ENCODE peak calls at places on chromosomes 3 and 15, in eight cellular contexts. K, X, S, D, E, U, L and Q are unnamed samples. For H3K27me3, the result is how much of the 10 kb centered on the place peaks cover.

GRCh38 chr15:89647191-89647851 is 7.9 kb downstream of the KIF7 start:
- DNase-seq in K (peak), X (no peak), S (peak), D (peak), E (peak), U (peak), L (peak), Q (no peak)

GRCh38 chr3:154684021-154684420 is 254.0 kb upstream of the GPR149 start:
- DNase-seq in K (no peak), X (no peak), S (no peak), D (no peak), E (no peak), U (no peak), L (no peak), Q (no peak)

GRCh38 chr3:72153477-72154314 is 368.7 kb upstream of the PROK2 start:
- DNase-seq in K (no peak), X (no peak), S (no peak), D (no peak), E (no peak), U (no peak), L (no peak), Q (no peak)

GRCh38 chr3:181173227-181173626 is 183.7 kb upstream of the DNAJC19 start:
- DNase-seq in K (no peak), X (no peak), S (no peak), D (no peak), E (no peak), U (no peak), L (no peak), Q (no peak)

GRCh38 chr3:152460936-152461335 is 192.2 kb downstream of the MBNL1 start:
- DNase-seq in K (no peak), X (no peak), S (no peak), D (no peak), E (no peak), U (no peak), L (no peak), Q (no peak)

GRCh38 chr15:94792166-94792565 is 560.8 kb downstream of the MCTP2 start:
- DNase-seq in K (no peak), X (peak), S (no peak), D (no peak), E (no peak), U (no peak), L (no peak), Q (peak)

GRCh38 chr15:95291878-95292472 is 1038.5 kb upstream of the NR2F2 start:
- DNase-seq in K (no peak), X (no peak), S (peak), D (no peak), E (no peak), U (no peak), L (no peak), Q (peak)

GRCh38 chr3:67635806-67636205 is 18.6 kb downstream of the SUCLG2 start:
- DNase-seq in K (no peak), X (peak), S (no peak), D (no peak), E (no peak), U (no peak), L (no peak), Q (no peak)

GRCh38 chr3:13881536-13882410 is 1.9 kb upstream of the WNT7A start:
- DNase-seq in K (no peak), X (no peak), S (no peak), D (no peak), E (no peak), U (no peak), L (no peak), Q (no peak)
- H3K27me3 ChIP-seq in K (under half), X (half or more), S (half or more), D (under half), E (half or more), U (under half), L (under half), Q (under half)

GRCh38 chr3:32428092-32429068 is 36.7 kb downstream of the CMTM7 start:
- DNase-seq in K (peak), X (no peak), S (no peak), D (no peak), E (no peak), U (no peak), L (no peak), Q (no peak)

GRCh38 chr3:32432711-32433530 is 41.3 kb downstream of the CMTM7 start:
- DNase-seq in K (peak), X (no peak), S (no peak), D (no peak), E (no peak), U (no peak), L (no peak), Q (no peak)

GRCh38 chr3:32431481-32431880 is 39.8 kb downstream of the CMTM7 start:
- DNase-seq in K (no peak), X (no peak), S (no peak), D (no peak), E (no peak), U (no peak), L (no peak), Q (no peak)

GRCh38 chr3:32432045-32432710 is 40.5 kb downstream of the CMTM7 start:
- DNase-seq in K (peak), X (no peak), S (no peak), D (no peak), E (no peak), U (no peak), L (no peak), Q (no peak)

GRCh38 chr3:32430900-32431299 is 39.2 kb downstream of the CMTM7 start:
- DNase-seq in K (no peak), X (no peak), S (no peak), D (no peak), E (no peak), U (no peak), L (no peak), Q (no peak)
- H3K27ac ChIP-seq in K (no peak), X (no peak), S (no peak), D (no peak), E (no peak), U (no peak), L (no peak), Q (no peak)

DNA sequence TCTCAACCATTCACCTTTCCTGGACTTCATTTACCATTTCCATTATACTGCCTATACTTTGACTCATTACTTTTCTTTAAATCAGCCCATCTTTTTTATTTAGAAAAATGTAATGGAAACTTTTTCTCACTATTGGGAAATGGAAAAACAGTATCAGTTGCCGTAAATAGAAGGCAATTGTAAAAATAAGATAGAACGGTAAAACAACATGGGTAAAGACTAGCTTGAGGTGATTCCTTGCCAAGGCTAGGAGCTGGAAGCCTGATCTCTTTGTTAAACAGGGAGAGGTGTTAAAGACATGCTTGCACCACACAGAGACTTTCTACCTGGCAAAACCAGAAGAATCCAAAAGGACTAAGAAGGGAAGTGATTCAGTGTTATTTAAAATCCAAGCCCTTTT is 5.9 kb downstream of the FGD5 start:
- DNase-seq in K (no peak), X (no peak), S (no peak), D (no peak), E (no peak), U (no peak), L (no peak), Q (no peak)
- H3K27me3 ChIP-seq in K (under half), X (under half), S (half or more), D (under half), E (under half), U (under half), L (under half), Q (under half)

DNA sequence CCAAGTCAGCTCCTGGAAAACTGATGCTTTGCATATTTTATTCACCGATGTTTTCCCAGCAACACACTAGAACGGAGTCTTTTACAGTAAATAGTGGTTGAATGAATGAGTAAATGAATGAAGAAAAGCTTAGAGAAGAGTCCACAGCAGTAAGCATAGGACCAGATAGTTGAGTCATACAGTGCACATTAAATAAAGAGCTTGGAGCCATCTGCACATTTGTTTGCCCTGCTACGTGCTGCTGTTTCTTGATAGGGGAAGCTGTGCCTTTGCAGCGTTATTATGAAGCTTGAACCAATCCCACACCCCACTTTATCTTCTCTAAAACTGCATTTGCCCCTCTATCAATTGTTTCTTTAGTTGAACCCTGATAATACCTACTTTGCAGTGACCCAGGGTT is 1.2 kb downstream of the FAM98B start:
- DNase-seq in K (no peak), X (no peak), S (no peak), D (no peak), E (no peak), U (no peak), L (no peak), Q (peak)
- H3K27ac ChIP-seq in K (peak), X (peak), S (no peak), D (no peak), E (no peak), U (peak), L (peak), Q (no peak)

GRCh38 chr15:38650936-38651327 is 86.3 kb upstream of the RASGRP1 start:
- DNase-seq in K (no peak), X (no peak), S (no peak), D (no peak), E (no peak), U (no peak), L (no peak), Q (no peak)

GRCh38 chr15:38651328-38652038 is 86.9 kb upstream of the RASGRP1 start:
- DNase-seq in K (peak), X (no peak), S (no peak), D (no peak), E (no peak), U (no peak), L (no peak), Q (peak)

GRCh38 chr15:38652183-38652794 is 87.7 kb upstream of the RASGRP1 start:
- DNase-seq in K (no peak), X (no peak), S (no peak), D (no peak), E (no peak), U (no peak), L (no peak), Q (no peak)

GRCh38 chr15:38648116-38648843 is 83.7 kb upstream of the RASGRP1 start:
- DNase-seq in K (no peak), X (no peak), S (no peak), D (no peak), E (no peak), U (peak), L (no peak), Q (peak)

GRCh38 chr15:38650384-38650783 is 85.8 kb upstream of the RASGRP1 start:
- DNase-seq in K (no peak), X (no peak), S (no peak), D (no peak), E (no peak), U (no peak), L (no peak), Q (no peak)
- H3K27me3 ChIP-seq in K (under half), X (under half), S (under half), D (under half), E (under half), U (under half), L (under half), Q (under half)

DNA sequence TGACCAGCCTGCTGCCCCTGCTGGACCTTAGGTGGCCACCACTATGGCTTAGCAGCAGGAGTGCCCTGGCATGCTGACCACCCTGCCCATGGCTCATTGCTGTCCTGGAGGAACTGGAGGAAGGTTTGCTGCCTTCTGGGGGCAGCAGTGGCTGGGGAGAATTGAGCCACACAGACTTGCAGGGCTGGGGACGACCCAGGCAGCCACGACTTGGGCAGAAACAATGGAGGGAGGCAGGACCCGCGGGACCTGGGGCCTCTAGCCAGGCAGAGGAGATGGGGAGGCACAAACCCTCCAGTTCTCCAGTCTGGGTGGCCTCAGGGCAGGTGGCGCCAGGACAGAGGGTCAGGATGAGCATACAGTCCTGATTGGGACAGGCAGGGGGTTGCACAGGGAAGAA is 32.8 kb downstream of the ADAMTS7 start:
- DNase-seq in K (no peak), X (no peak), S (no peak), D (no peak), E (peak), U (no peak), L (no peak), Q (no peak)
- H3K27ac ChIP-seq in K (no peak), X (no peak), S (no peak), D (peak), E (no peak), U (no peak), L (no peak), Q (no peak)

GRCh38 chr3:31014317-31015040 is 120.0 kb upstream of the GADL1 start:
- DNase-seq in K (no peak), X (peak), S (no peak), D (no peak), E (no peak), U (no peak), L (no peak), Q (peak)
- H3K27me3 ChIP-seq in K (under half), X (under half), S (under half), D (under half), E (under half), U (under half), L (under half), Q (under half)

GRCh38 chr15:64156652-64157331 is 5.3 kb downstream of the SNX22 start:
- DNase-seq in K (no peak), X (no peak), S (no peak), D (no peak), E (no peak), U (no peak), L (no peak), Q (no peak)

GRCh38 chr15:64157599-64158125 is 5.2 kb downstream of the PPIB start:
- DNase-seq in K (no peak), X (no peak), S (no peak), D (no peak), E (no peak), U (no peak), L (no peak), Q (no peak)

GRCh38 chr15:64158363-64159134 is 4.3 kb downstream of the PPIB start:
- DNase-seq in K (no peak), X (no peak), S (no peak), D (no peak), E (no peak), U (no peak), L (no peak), Q (no peak)

GRCh38 chr15:64153480-64154367 is 2.2 kb downstream of the SNX22 start:
- DNase-seq in K (peak), X (peak), S (peak), D (peak), E (peak), U (peak), L (peak), Q (peak)

DNA sequence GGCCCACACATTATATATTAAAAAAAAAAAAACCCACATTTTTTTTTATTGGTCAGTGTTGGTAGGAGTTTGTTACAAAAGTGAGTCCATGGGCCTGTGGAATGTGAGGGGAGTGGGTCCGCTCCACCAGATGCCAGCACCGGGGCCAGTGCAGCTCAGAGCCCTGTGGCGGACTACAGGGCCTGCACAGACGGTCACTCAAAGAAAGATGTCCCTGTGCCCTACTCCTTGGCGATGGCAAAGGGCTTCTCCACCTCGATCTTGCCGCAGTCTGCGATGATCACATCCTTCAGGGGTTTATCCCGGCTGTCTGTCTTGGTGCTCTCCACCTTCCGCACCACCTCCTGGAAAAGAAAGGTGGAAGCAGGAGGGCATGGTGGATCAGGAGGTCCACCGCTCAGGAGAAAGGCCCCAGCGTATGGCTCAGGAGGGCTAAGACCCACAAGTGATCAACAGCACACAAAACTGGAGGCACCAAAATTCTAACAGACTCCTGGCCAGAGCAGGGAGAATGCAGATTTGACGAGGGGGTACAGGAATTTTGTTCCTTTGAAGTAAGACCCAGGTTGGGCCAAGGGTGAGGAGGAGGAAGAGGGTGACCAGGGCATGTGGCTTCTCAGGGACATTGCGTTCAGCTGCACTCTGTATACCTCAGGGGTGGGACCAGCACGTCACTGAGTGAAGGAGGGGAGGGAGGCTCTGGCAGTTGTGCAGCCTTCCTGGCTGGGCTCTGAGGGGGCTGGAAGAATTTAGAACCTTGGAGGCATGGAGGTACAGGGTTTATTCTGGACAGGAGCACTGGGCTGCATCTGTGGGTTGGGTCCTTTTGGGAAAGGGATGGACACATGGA is 4.5 kb downstream of the SNX22 start:
- DNase-seq in K (no peak), X (no peak), S (no peak), D (no peak), E (no peak), U (no peak), L (no peak), Q (no peak)
- H3K27ac ChIP-seq in K (no peak), X (no peak), S (no peak), D (no peak), E (no peak), U (no peak), L (no peak), Q (no peak)

GRCh38 chr3:49655731-49656285 is 18.3 kb upstream of the APEH start:
- DNase-seq in K (no peak), X (no peak), S (no peak), D (no peak), E (no peak), U (no peak), L (no peak), Q (no peak)
- H3K27me3 ChIP-seq in K (under half), X (under half), S (under half), D (under half), E (under half), U (under half), L (under half), Q (under half)

GRCh38 chr3:105856605-105857004 is 12.2 kb downstream of the CBLB start:
- DNase-seq in K (no peak), X (no peak), S (no peak), D (no peak), E (no peak), U (no peak), L (no peak), Q (no peak)

GRCh38 chr3:105862217-105862616 is 6.6 kb downstream of the CBLB start:
- DNase-seq in K (no peak), X (no peak), S (no peak), D (no peak), E (no peak), U (no peak), L (no peak), Q (no peak)

GRCh38 chr3:105857963-105858362 is 10.8 kb downstream of the CBLB start:
- DNase-seq in K (no peak), X (no peak), S (no peak), D (no peak), E (no peak), U (no peak), L (no peak), Q (no peak)

GRCh38 chr3:105863608-105864007 is 5.2 kb downstream of the CBLB start:
- DNase-seq in K (no peak), X (no peak), S (no peak), D (no peak), E (no peak), U (no peak), L (no peak), Q (no peak)

DNA sequence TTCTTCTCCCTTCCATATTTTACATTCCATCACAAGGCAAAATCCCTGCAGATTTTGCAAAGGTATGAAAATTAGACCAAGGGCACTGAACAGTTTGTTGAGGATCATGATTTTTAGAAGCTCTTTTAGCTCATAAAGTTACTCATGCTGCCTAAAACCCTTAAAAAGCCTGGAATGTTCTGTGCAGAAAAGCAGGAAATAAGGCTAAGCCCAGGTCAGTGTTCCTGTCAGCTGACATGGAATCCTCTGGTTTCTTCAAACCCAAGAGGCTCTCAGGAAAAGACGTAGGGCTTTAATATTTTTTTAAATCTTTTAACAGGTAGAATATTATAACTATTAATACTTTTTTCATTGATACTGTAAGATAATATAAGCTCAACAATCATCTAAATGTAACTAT is 8.2 kb downstream of the CBLB start:
- DNase-seq in K (no peak), X (no peak), S (no peak), D (no peak), E (no peak), U (no peak), L (no peak), Q (no peak)
- H3K27ac ChIP-seq in K (no peak), X (no peak), S (no peak), D (no peak), E (no peak), U (no peak), L (no peak), Q (no peak)